ENCODE peak calls at places on chromosomes 16 and 17, in eight cellular contexts. One of them, this sample, is unnamed.
A peak's percentile ranks its signal among the peaks of the same experiment; 100 is the strongest.

GRCh38 chr16:86781046-86781445 is 202.7 kb downstream of the FOXL1 start:
- DNase-seq in endothelial cell of umbilical vein: no peak
- DNase-seq in fibroblast of lung: no peak
- DNase-seq in uterus: no peak
- DNase-seq in nephron progenitor cell: no peak
- DNase-seq in lower leg skin: peak; percentile 70
- DNase-seq in PC-3: no peak
- DNase-seq in tibial nerve: no peak
- DNase-seq in this sample: no peak

GRCh38 chr16:68910051-68910450 is 66.7 kb downstream of the TANGO6 start:
- DNase-seq in endothelial cell of umbilical vein: no peak
- DNase-seq in fibroblast of lung: no peak
- DNase-seq in uterus: no peak
- DNase-seq in nephron progenitor cell: no peak
- DNase-seq in lower leg skin: no peak
- DNase-seq in PC-3: no peak
- DNase-seq in tibial nerve: no peak
- DNase-seq in this sample: no peak

GRCh38 chr17:9181640-9182039 is 160.3 kb downstream of the NTN1 start:
- DNase-seq in endothelial cell of umbilical vein: no peak
- DNase-seq in fibroblast of lung: no peak
- DNase-seq in uterus: no peak
- DNase-seq in nephron progenitor cell: no peak
- DNase-seq in lower leg skin: no peak
- DNase-seq in PC-3: no peak
- DNase-seq in tibial nerve: no peak
- DNase-seq in this sample: no peak

GRCh38 chr16:17106243-17106791 is 364.4 kb downstream of the XYLT1 start:
- DNase-seq in endothelial cell of umbilical vein: no peak
- DNase-seq in fibroblast of lung: no peak
- DNase-seq in uterus: no peak
- DNase-seq in nephron progenitor cell: no peak
- DNase-seq in lower leg skin: peak; percentile 20
- DNase-seq in PC-3: no peak
- DNase-seq in tibial nerve: no peak
- DNase-seq in this sample: no peak

GRCh38 chr16:67391424-67392300 is 1.6 kb downstream of the TPPP3 start:
- DNase-seq in endothelial cell of umbilical vein: no peak
- DNase-seq in fibroblast of lung: no peak
- DNase-seq in uterus: no peak
- DNase-seq in nephron progenitor cell: no peak
- DNase-seq in lower leg skin: peak; percentile 89
- DNase-seq in PC-3: no peak
- DNase-seq in tibial nerve: no peak
- DNase-seq in this sample: no peak

GRCh38 chr16:75296606-75297005 is 45.2 kb upstream of the BCAR1 start:
- DNase-seq in endothelial cell of umbilical vein: peak; percentile 86
- DNase-seq in fibroblast of lung: peak; percentile 67
- DNase-seq in uterus: no peak
- DNase-seq in nephron progenitor cell: no peak
- DNase-seq in lower leg skin: no peak
- DNase-seq in PC-3: no peak
- DNase-seq in tibial nerve: no peak
- DNase-seq in this sample: no peak

GRCh38 chr17:40646791-40647548 is 648 bp downstream of the SMARCE1 start:
- DNase-seq in endothelial cell of umbilical vein: peak; percentile 66
- DNase-seq in fibroblast of lung: peak; percentile 69
- DNase-seq in uterus: no peak
- DNase-seq in nephron progenitor cell: peak; percentile 31
- DNase-seq in lower leg skin: no peak
- DNase-seq in PC-3: peak; percentile 10
- DNase-seq in tibial nerve: no peak
- DNase-seq in this sample: peak; percentile 51

GRCh38 chr17:74367206-74367605 is at the start of gene GPR142:
- DNase-seq in endothelial cell of umbilical vein: no peak
- DNase-seq in fibroblast of lung: no peak
- DNase-seq in uterus: no peak
- DNase-seq in nephron progenitor cell: no peak
- DNase-seq in lower leg skin: no peak
- DNase-seq in PC-3: no peak
- DNase-seq in tibial nerve: no peak
- DNase-seq in this sample: no peak

GRCh38 chr16:64290461-64290860 is 831.4 kb downstream of the CDH11 start:
- DNase-seq in endothelial cell of umbilical vein: no peak
- DNase-seq in fibroblast of lung: no peak
- DNase-seq in uterus: no peak
- DNase-seq in nephron progenitor cell: no peak
- DNase-seq in lower leg skin: no peak
- DNase-seq in PC-3: peak; percentile 70
- DNase-seq in tibial nerve: no peak
- DNase-seq in this sample: no peak

GRCh38 chr16:50173318-50173717 is 20.2 kb downstream of the TENT4B start:
- DNase-seq in endothelial cell of umbilical vein: no peak
- DNase-seq in fibroblast of lung: no peak
- DNase-seq in uterus: no peak
- DNase-seq in nephron progenitor cell: no peak
- DNase-seq in lower leg skin: no peak
- DNase-seq in PC-3: no peak
- DNase-seq in tibial nerve: no peak
- DNase-seq in this sample: no peak

GRCh38 chr16:56093055-56093454 is 98.2 kb upstream of the GNAO1 start:
- DNase-seq in endothelial cell of umbilical vein: no peak
- DNase-seq in fibroblast of lung: no peak
- DNase-seq in uterus: no peak
- DNase-seq in nephron progenitor cell: no peak
- DNase-seq in lower leg skin: peak; percentile 26
- DNase-seq in PC-3: no peak
- DNase-seq in tibial nerve: no peak
- DNase-seq in this sample: no peak

DNA sequence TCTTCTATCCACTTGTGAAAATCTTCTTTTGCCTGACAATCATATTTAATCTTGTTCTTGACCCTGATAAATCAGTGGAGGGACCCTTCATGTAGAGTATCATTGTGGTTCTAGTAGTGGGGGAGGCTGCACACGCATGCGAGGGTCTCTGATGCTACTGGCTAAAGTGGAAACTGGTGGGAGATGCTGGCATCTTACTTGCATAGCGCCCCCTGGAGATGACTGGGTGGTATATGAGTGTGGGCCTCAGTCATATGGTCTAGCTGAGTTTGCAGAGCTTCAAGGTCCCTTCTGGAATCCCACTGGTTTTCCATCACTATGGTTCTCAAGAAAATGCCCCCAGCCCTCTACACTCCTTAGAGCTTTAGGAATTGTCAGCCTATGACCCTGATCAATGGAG is 236.4 kb upstream of the AXIN2 start:
- DNase-seq in endothelial cell of umbilical vein: peak; percentile 5
- DNase-seq in fibroblast of lung: no peak
- DNase-seq in uterus: no peak
- DNase-seq in nephron progenitor cell: peak; percentile 15
- DNase-seq in lower leg skin: no peak
- DNase-seq in PC-3: peak; percentile 12
- DNase-seq in tibial nerve: no peak
- DNase-seq in this sample: no peak
- TF ChIP-seq CTCF in endothelial cell of umbilical vein: peak; percentile 36
- TF ChIP-seq CTCF in fibroblast of lung: no peak
- TF ChIP-seq CTCF in uterus: no peak
- TF ChIP-seq CTCF in nephron progenitor cell: no peak
- TF ChIP-seq CTCF in lower leg skin: no peak
- TF ChIP-seq CTCF in PC-3: peak; percentile 67
- TF ChIP-seq CTCF in tibial nerve: no peak
- TF ChIP-seq CTCF in this sample: no peak

DNA sequence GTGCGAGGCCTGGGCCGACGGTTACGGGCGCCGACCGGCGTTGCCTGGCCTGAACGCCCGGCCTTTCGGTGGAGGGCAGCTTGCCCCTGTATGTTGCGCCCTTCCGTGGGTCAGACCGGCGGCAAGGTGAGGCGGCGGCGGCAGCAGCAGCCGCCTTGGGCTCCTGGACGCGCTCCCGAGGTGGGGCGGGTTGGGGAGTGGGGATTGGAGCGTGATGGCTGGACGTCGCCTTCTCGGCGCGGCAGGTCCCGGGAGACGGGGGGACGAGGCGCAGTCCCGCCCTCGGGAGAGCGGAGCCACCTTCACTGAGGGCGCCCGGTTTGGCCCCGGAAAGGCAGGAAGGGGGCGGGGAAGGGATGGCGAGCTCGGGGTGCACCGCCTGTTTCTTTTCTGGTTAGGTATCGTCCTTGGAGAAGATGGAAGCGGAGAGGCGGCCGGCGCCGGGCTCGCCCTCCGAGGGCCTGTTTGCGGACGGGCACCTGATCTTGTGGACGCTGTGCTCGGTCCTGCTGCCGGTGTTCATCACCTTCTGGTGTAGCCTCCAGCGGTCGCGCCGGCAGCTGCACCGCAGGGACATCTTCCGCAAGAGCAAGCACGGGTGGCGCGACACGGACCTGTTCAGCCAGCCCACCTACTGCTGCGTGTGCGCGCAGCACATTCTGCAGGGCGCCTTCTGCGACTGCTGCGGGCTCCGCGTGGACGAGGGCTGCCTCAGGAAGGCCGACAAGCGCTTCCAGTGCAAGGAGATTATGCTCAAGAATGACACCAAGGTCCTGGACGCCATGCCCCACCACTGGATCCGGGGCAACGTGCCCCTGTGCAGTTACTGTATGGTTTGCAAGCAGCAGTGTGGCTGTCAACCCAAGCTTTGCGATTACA is 668 bp downstream of the DGKE start:
- DNase-seq in endothelial cell of umbilical vein: peak; percentile 51
- DNase-seq in fibroblast of lung: peak; percentile 27
- DNase-seq in uterus: peak; percentile 40
- DNase-seq in nephron progenitor cell: peak; percentile 64
- DNase-seq in lower leg skin: peak; percentile 91
- DNase-seq in PC-3: peak; percentile 70
- DNase-seq in tibial nerve: peak; percentile 17
- DNase-seq in this sample: peak; percentile 51
- TF ChIP-seq CTCF in endothelial cell of umbilical vein: peak; percentile 13
- TF ChIP-seq CTCF in fibroblast of lung: no peak
- TF ChIP-seq CTCF in uterus: no peak
- TF ChIP-seq CTCF in nephron progenitor cell: peak; percentile 14
- TF ChIP-seq CTCF in lower leg skin: no peak
- TF ChIP-seq CTCF in PC-3: peak; percentile 27
- TF ChIP-seq CTCF in tibial nerve: peak; percentile 7
- TF ChIP-seq CTCF in this sample: peak; percentile 4

GRCh38 chr17:16997514-16998429 is 25.9 kb upstream of the TNFRSF13B start:
- DNase-seq in endothelial cell of umbilical vein: peak; percentile 45
- DNase-seq in fibroblast of lung: no peak
- DNase-seq in uterus: no peak
- DNase-seq in nephron progenitor cell: no peak
- DNase-seq in lower leg skin: no peak
- DNase-seq in PC-3: peak; percentile 28
- DNase-seq in tibial nerve: no peak
- DNase-seq in this sample: no peak
- TF ChIP-seq CTCF in endothelial cell of umbilical vein: peak; percentile 87
- TF ChIP-seq CTCF in fibroblast of lung: no peak
- TF ChIP-seq CTCF in uterus: no peak
- TF ChIP-seq CTCF in nephron progenitor cell: no peak
- TF ChIP-seq CTCF in lower leg skin: no peak
- TF ChIP-seq CTCF in PC-3: peak; percentile 58
- TF ChIP-seq CTCF in tibial nerve: no peak
- TF ChIP-seq CTCF in this sample: no peak

DNA sequence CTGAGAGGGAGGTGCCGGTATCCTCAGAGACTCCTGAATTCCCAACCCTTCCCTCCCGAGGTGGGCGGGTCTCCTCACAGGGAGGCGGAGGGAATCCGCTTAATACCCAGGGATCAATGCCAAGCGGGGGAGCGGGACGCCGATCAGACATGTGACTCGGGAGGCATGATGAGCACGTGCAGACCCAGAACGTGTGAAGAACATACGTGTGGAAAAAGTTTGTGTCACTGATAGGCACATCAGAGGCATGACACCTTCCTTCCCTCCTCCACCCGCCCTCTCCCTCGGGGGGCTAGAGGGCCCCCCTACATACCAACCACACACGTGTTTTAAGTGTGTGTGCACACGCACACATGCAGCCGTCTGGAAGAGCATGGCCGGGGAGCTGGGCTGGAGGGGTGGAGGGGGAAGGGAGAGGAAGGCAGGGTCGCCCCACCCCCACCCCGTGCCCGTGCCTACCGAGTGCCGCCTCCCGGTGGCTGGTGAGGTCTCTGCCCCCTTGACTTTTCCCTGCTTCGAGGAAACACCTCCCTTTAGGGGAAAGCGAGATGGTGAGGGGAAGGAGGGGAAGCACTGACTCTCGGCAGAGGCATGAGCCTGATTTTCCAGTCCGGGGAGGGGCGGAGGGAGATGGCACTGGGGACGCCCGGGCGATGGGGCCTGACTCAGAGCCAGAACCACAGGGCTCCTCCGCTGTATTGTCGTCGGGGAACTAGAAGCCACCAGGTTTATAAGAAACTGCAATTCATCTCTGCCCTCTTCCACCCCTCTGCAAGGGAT is 12.1 kb upstream of the TBX21 start:
- DNase-seq in endothelial cell of umbilical vein: no peak
- DNase-seq in fibroblast of lung: peak; percentile 33
- DNase-seq in uterus: no peak
- DNase-seq in nephron progenitor cell: no peak
- DNase-seq in lower leg skin: no peak
- DNase-seq in PC-3: peak; percentile 88
- DNase-seq in tibial nerve: no peak
- DNase-seq in this sample: peak; percentile 64
- TF ChIP-seq CTCF in endothelial cell of umbilical vein: no peak
- TF ChIP-seq CTCF in fibroblast of lung: no peak
- TF ChIP-seq CTCF in uterus: no peak
- TF ChIP-seq CTCF in nephron progenitor cell: no peak
- TF ChIP-seq CTCF in lower leg skin: no peak
- TF ChIP-seq CTCF in PC-3: peak; percentile 23
- TF ChIP-seq CTCF in tibial nerve: no peak
- TF ChIP-seq CTCF in this sample: no peak